ENCODE peak calls at places on chromosomes 11 and 22, in four cellular contexts. Z, M, K and J are unnamed samples.
A peak's percentile ranks its signal among the peaks of the same experiment; 100 is the strongest.

GRCh38 chr11:116910378-116910777 is 73.0 kb upstream of the APOA1 start:
- DNase-seq in Z (peak; percentile 49), M (no peak), K (peak; percentile 26), J (no peak)

GRCh38 chr11:108967571-108967970 is 302.7 kb downstream of the DDX10 start:
- DNase-seq in Z (no peak), M (no peak), K (peak; percentile 27), J (no peak)

GRCh38 chr11:71446150-71446549 is 2.0 kb downstream of the DHCR7 start:
- DNase-seq in K (no peak), Z (no peak), M (no peak), J (no peak)

GRCh38 chr22:38989461-38989860 is 7.3 kb downstream of the APOBEC3B start:
- DNase-seq in Z (no peak), K (no peak), M (no peak), J (no peak)

GRCh38 chr11:433111-433510 is 8.7 kb downstream of the ANO9 start:
- DNase-seq in K (no peak), M (no peak), Z (no peak), J (no peak)

GRCh38 chr11:26571861-26572654 is at the start of gene MUC15:
- DNase-seq in Z (no peak), M (no peak), K (no peak), J (no peak)

GRCh38 chr11:95647805-95648379 is 141.7 kb downstream of the FAM76B start:
- DNase-seq in K (no peak), Z (no peak), M (no peak), J (no peak)

GRCh38 chr11:122685041-122685440 is 29.5 kb downstream of the UBASH3B start:
- DNase-seq in Z (no peak), M (no peak), K (no peak), J (no peak)

GRCh38 chr11:102555091-102555490 is 24.5 kb upstream of the MMP7 start:
- DNase-seq in K (no peak), M (no peak), Z (no peak), J (no peak)

GRCh38 chr11:64566042-64566914 is 24.7 kb upstream of the SLC22A12 start:
- DNase-seq in M (peak; percentile 85), Z (peak; percentile 89), K (peak; percentile 81), J (no peak)

GRCh38 chr11:71096751-71097388 is 155.5 kb downstream of the SHANK2 start:
- DNase-seq in M (peak; percentile 85), Z (peak; percentile 14), K (no peak), J (no peak)

GRCh38 chr11:72885853-72886252 is 71.6 kb downstream of the ATG16L2 start:
- DNase-seq in Z (no peak), M (no peak), K (no peak), J (no peak)

GRCh38 chr22:35938226-35938625 is 90.4 kb downstream of the RBFOX2 start:
- DNase-seq in K (no peak), Z (peak; percentile 65), M (no peak), J (no peak)

GRCh38 chr22:18154821-18155390 is 4.9 kb downstream of the USP18 start:
- DNase-seq in M (no peak), K (no peak), Z (no peak), J (no peak)

GRCh38 chr22:18156878-18157713 is 7.1 kb downstream of the USP18 start:
- DNase-seq in M (peak; percentile 86), Z (peak; percentile 97), K (peak; percentile 97), J (no peak)

GRCh38 chr22:18152519-18152918 is 2.5 kb downstream of the USP18 start:
- DNase-seq in M (no peak), Z (no peak), K (no peak), J (no peak)

GRCh38 chr22:18157714-18158028 is 7.7 kb downstream of the USP18 start:
- DNase-seq in Z (no peak), M (no peak), K (no peak), J (no peak)
- TF ChIP-seq CTCF in Z (no peak), M (no peak), K (no peak), J (no peak)

DNA sequence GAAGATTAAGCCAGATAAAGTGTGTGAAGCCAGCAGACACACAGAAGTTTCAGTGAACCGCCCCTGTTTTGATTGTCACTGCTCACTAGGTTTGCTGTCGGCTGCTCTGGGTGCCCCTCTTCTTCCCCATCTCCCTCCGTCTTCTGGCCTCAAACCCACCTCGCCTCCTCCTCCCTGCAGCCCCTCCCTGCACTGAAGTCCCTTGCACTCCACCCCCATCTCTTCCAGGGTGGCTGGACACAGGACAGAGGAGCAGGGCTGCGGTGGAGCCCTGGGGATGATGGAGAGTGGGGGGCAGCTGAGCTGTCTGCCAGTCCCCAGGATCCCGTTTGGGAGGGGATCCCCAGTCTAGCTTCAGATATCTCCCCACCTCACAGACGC is 53.5 kb downstream of the CYTH4 start:
- DNase-seq in M (no peak), K (no peak), Z (no peak), J (no peak)
- H3K4me3 ChIP-seq in M (no peak overlapping the region), K (no peak overlapping the region), Z (no peak overlapping the region), J (no peak overlapping the region)

GRCh38 chr11:1576825-1577224 is 4.8 kb upstream of the DUSP8 start:
- DNase-seq in K (no peak), M (no peak), Z (no peak), J (no peak)

GRCh38 chr11:1573077-1573846 is 1.2 kb upstream of the DUSP8 start:
- DNase-seq in K (no peak), Z (no peak), M (no peak), J (no peak)

GRCh38 chr11:1573847-1574255 is 1.8 kb upstream of the DUSP8 start:
- DNase-seq in Z (no peak), K (no peak), M (peak; percentile 53), J (no peak)

GRCh38 chr11:1572200-1573076 is at the start of gene DUSP8:
- DNase-seq in Z (peak; percentile 61), M (peak; percentile 70), K (peak; percentile 82), J (no peak)

GRCh38 chr11:1574256-1575242 is 2.5 kb upstream of the DUSP8 start:
- DNase-seq in K (peak; percentile 49), Z (peak; percentile 17), M (peak; percentile 59), J (no peak)
- TF ChIP-seq CTCF in K (peak; percentile 54), Z (peak; percentile 42), M (peak; percentile 60), J (peak; percentile 63)

GRCh38 chr11:33257160-33257896 is at the start of gene HIPK3:
- DNase-seq in M (peak; percentile 80), Z (peak; percentile 64), K (peak; percentile 75), J (no peak)

GRCh38 chr11:33257897-33258630 is 883 bp downstream of the HIPK3 start:
- DNase-seq in M (peak; percentile 79), Z (peak; percentile 89), K (peak; percentile 94), J (peak; percentile 45)

GRCh38 chr11:33262016-33262638 is 4.9 kb downstream of the HIPK3 start:
- DNase-seq in K (peak; percentile 17), Z (peak; percentile 30), M (peak; percentile 6), J (no peak)

GRCh38 chr11:33258631-33259184 is 1.5 kb downstream of the HIPK3 start:
- DNase-seq in Z (peak; percentile 72), K (peak; percentile 70), M (peak; percentile 38), J (peak; percentile 31)

GRCh38 chr11:33259869-33260268 is 2.7 kb downstream of the HIPK3 start:
- DNase-seq in K (no peak), M (no peak), Z (no peak), J (no peak)
- H3K4me3 ChIP-seq in K (peak overlapping the region; percentile 89), M (peak overlapping the region; percentile 84), Z (peak overlapping the region; percentile 93), J (peak overlapping the region; percentile 91)

DNA sequence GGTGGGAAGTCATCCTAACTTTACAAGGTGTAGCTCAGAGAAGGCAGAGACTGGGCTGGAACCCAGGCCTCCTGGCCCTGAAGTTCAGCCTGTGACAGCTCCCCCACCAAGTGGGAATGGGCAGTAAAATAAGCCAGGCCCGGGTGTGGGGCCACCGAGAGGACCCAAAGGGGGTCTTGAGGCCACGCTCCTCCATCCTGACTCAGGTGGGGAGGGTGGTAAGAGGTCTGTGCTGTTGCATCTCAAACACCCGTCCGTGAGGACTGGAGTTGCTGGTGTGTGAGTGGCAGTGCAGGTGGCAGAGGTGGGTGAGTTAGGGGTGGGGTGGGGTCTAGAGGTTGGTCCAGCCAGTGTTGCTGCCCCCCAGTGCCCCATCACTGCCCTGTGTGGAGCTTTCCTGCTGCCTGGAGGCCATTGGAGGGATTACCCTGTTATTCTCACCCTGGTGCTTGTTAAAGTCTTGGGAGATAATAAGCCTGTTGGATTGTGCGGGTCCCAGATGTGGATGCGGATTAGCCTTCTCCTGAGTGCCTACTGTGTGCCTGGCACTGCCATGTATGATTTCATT is 12.7 kb downstream of the SERPINH1 start:
- DNase-seq in K (no peak), M (no peak), Z (no peak), J (no peak)
- TF ChIP-seq CTCF in K (peak; percentile 42), M (peak; percentile 24), Z (peak; percentile 43), J (peak; percentile 37)

GRCh38 chr11:8810331-8811301 is 100.4 kb upstream of the AKIP1 start:
- DNase-seq in K (peak; percentile 82), Z (peak; percentile 79), M (peak; percentile 59), J (no peak)
- H3K4me3 ChIP-seq in K (peak overlapping the region; percentile 65), Z (peak overlapping the region; percentile 72), M (peak overlapping the region; percentile 61), J (peak overlapping the region; percentile 87)

DNA sequence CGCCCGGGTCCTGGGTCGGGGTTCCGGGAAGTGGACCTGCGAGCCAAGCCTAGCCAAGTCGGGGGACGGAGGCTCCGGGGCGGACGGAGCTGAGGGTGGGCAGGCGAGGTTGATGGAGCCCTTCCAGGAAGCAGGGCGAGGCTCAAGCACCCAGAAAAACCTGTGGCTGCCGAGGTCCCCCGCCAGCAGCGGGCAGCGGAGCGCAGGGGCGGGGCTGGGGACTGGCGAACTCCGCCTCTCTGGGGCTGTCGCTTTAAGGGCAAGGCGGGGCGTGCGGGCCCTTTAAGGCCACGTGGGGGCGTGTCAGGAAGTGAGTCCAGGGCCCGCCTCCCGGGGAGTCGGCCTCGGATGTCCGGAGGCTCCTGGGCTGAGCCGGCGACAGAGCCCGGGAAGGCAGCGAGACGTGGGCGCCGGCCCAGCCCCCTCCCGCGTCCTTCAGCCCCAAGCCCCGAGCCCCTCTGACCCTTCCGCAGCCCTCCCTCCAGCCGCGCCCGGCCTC is at the start of gene SLC35C1:
- DNase-seq in K (peak; percentile 92), M (peak; percentile 92), Z (peak; percentile 88), J (no peak)
- TF ChIP-seq CTCF in K (no peak), M (no peak), Z (no peak), J (no peak)

DNA sequence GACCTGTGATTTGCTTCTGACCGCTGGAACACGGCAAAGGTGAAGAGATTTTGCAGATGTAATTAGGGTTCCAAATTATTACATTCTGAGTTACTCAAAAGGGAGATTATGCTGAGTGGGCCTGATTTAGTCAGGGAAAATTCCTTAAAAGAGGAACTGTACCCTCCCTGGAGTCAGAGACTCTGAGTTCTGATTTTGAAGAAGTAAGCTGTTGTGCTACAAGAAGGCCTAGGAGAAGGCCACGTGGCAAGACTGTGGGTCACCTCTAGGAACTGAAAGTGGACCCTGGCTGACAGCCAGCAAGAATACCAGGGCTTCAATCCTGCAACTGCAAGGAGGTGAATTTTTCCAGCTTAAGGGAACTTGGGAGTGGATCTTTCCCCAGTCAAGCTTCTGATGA is 45.3 kb downstream of the CHRDL2 start:
- DNase-seq in K (no peak), M (no peak), Z (no peak), J (no peak)
- H3K4me3 ChIP-seq in K (no peak overlapping the region), M (no peak overlapping the region), Z (no peak overlapping the region), J (no peak overlapping the region)

GRCh38 chr22:48900327-48900597 is 927.4 kb downstream of the BRD1 start:
- DNase-seq in K (no peak), M (no peak), Z (no peak), J (no peak)

GRCh38 chr22:48899523-48900326 is 927.9 kb downstream of the BRD1 start:
- DNase-seq in Z (no peak), M (no peak), K (no peak), J (no peak)

GRCh38 chr22:48900626-48901025 is 927.0 kb downstream of the BRD1 start:
- DNase-seq in K (no peak), Z (no peak), M (no peak), J (no peak)

GRCh38 chr22:48902001-48902869 is 925.4 kb downstream of the BRD1 start:
- DNase-seq in M (no peak), K (no peak), Z (no peak), J (no peak)

GRCh38 chr22:48901324-48901723 is 926.3 kb downstream of the BRD1 start:
- DNase-seq in Z (no peak), M (no peak), K (no peak), J (no peak)
- TF ChIP-seq CTCF in Z (no peak), M (no peak), K (no peak), J (no peak)